ENCODE peak calls at places on chromosomes 3 and 15, in four cellular contexts. R is DMS153, G is HT-29, C is caudate nucleus. L is an unnamed sample.

GRCh38 chr3:147397155-147397888 is 9.0 kb downstream of the ZIC4 start:
- DNase-seq in R (no peak), G (no peak), C (no peak), L (no peak)

GRCh38 chr15:101477851-101478353 is 11.6 kb downstream of the PCSK6 start:
- DNase-seq in R (no peak), G (no peak), C (no peak), L (no peak)

GRCh38 chr3:152047465-152047864 is 174.0 kb downstream of the SUCNR1 start:
- DNase-seq in R (no peak), G (no peak), C (no peak), L (no peak)

GRCh38 chr3:64748244-64748894 is 60.6 kb upstream of the ADAMTS9 start:
- DNase-seq in R (no peak), G (no peak), C (no peak), L (no peak)

GRCh38 chr3:58116161-58116955 is 94.4 kb downstream of the DNASE1L3 start:
- DNase-seq in R (no peak), G (no peak), C (no peak), L (no peak)

GRCh38 chr3:112815981-112816380 is 30.7 kb downstream of the CD200R1L start:
- DNase-seq in R (no peak), G (no peak), C (no peak), L (no peak)

GRCh38 chr3:46678280-46678679 is 15.2 kb downstream of the ALS2CL start:
- DNase-seq in R (no peak), G (no peak), C (no peak), L (no peak)

GRCh38 chr15:99731336-99732267 is 1.6 kb downstream of the LYSMD4 start:
- DNase-seq in R (no peak), G (no peak), C (no peak), L (no peak)

GRCh38 chr3:50303038-50303815 is at the start of gene HYAL1:
- DNase-seq in R (no peak), G (peak), C (no peak), L (no peak)

GRCh38 chr3:196179380-196180308 is 31.6 kb downstream of the ZDHHC19 start:
- DNase-seq in R (peak), G (no peak), C (peak), L (no peak)

L was measured in HS-27A.